ENCODE peak calls at places on chromosomes 2 and 18, in seven cellular contexts. N, O, L, F, J, C and I are unnamed samples.
A peak's percentile ranks its signal among the peaks of the same experiment; 100 is the strongest.

GRCh38 chr2:149650006-149650405 is 62.4 kb upstream of the MMADHC start:
- DNase-seq in L (no peak), C (no peak), O (no peak), J (no peak), F (no peak), N (peak; percentile 77), I (no peak)

GRCh38 chr2:217606296-217606695 is 396.5 kb downstream of the TNS1 start:
- DNase-seq in J (no peak), C (no peak), N (no peak), L (no peak), O (no peak), F (no peak), I (no peak)

GRCh38 chr2:6877402-6878305 is at the start of gene RSAD2:
- DNase-seq in O (peak; percentile 28), C (no peak), F (no peak), N (peak; percentile 11), L (peak; percentile 58), J (peak; percentile 33), I (no peak)

GRCh38 chr2:163659224-163659623 is 76.6 kb downstream of the FIGN start:
- DNase-seq in J (no peak), L (no peak), F (no peak), C (no peak), N (peak; percentile 29), O (no peak), I (no peak)

GRCh38 chr2:191952515-191953270 is 105.8 kb upstream of the CAVIN2 start:
- DNase-seq in C (no peak), O (no peak), F (no peak), N (no peak), L (no peak), J (no peak), I (no peak)

GRCh38 chr2:95707837-95708236 is 116.0 kb downstream of the TRIM43 start:
- DNase-seq in J (no peak), F (no peak), O (no peak), N (no peak), C (no peak), L (no peak), I (no peak)

GRCh38 chr2:221571391-221572179 is 519 bp downstream of the EPHA4 start:
- DNase-seq in F (no peak), L (no peak), C (no peak), O (peak; percentile 15), J (peak; percentile 59), N (peak; percentile 38), I (peak; percentile 32)

GRCh38 chr18:8635087-8635486 is 25.9 kb downstream of the RAB12 start:
- DNase-seq in J (no peak), L (no peak), C (no peak), O (no peak), F (no peak), N (peak; percentile 77), I (no peak)

GRCh38 chr2:205947621-205948495 is 138.1 kb downstream of the INO80D start:
- DNase-seq in N (peak; percentile 87), F (peak; percentile 18), O (peak; percentile 42), L (peak; percentile 40), J (peak; percentile 75), C (peak; percentile 24), I (peak; percentile 31)

GRCh38 chr2:174779361-174779928 is 15.2 kb upstream of the CHRNA1 start:
- DNase-seq in F (no peak), J (no peak), N (no peak), L (no peak), O (no peak), C (no peak), I (no peak)

GRCh38 chr2:181165199-181165868 is 184.9 kb downstream of the UBE2E3 start:
- DNase-seq in N (no peak), C (no peak), O (no peak), L (no peak), J (no peak), F (no peak), I (no peak)

GRCh38 chr2:54936766-54937165 is 113.5 kb downstream of the RTN4 start:
- DNase-seq in F (no peak), C (no peak), J (no peak), N (no peak), L (no peak), O (no peak), I (no peak)

GRCh38 chr2:151280276-151280675 is 9.2 kb downstream of the NMI start:
- DNase-seq in C (no peak), L (no peak), O (no peak), J (no peak), F (no peak), N (peak; percentile 81), I (no peak)

GRCh38 chr2:13650586-13651180 is 933.9 kb downstream of the TRIB2 start:
- DNase-seq in L (no peak), O (no peak), C (no peak), J (no peak), N (no peak), F (no peak), I (no peak)

GRCh38 chr2:133171396-133172004 is 396.8 kb downstream of the NCKAP5 start:
- DNase-seq in C (no peak), L (peak; percentile 86), F (no peak), N (peak; percentile 81), O (peak; percentile 12), J (peak; percentile 23), I (no peak)

GRCh38 chr18:58882681-58883080 is 18.0 kb downstream of the ZNF532 start:
- DNase-seq in F (no peak), O (no peak), C (no peak), L (no peak), J (no peak), N (peak; percentile 31), I (no peak)

GRCh38 chr2:192978317-192978874 is 783.7 kb upstream of the TMEFF2 start:
- DNase-seq in F (no peak), J (no peak), O (no peak), C (no peak), N (no peak), L (no peak), I (no peak)

GRCh38 chr2:236045264-236046235 is 122.6 kb downstream of the GBX2 start:
- DNase-seq in C (no peak), N (no peak), J (no peak), F (no peak), L (no peak), O (no peak), I (no peak)

GRCh38 chr2:20611077-20611843 is 39.6 kb downstream of the HS1BP3 start:
- DNase-seq in O (no peak), J (peak; percentile 42), F (no peak), N (peak; percentile 99), L (no peak), C (no peak), I (no peak)

GRCh38 chr2:51079945-51080344 is 48.0 kb upstream of the NRXN1 start:
- DNase-seq in F (no peak), L (no peak), O (no peak), N (no peak), J (no peak), C (no peak), I (no peak)

GRCh38 chr2:167331636-167332232 is 443.5 kb downstream of the XIRP2 start:
- DNase-seq in J (peak; percentile 27), C (no peak), O (no peak), N (no peak), L (no peak), F (no peak), I (no peak)

GRCh38 chr2:201185863-201186262 is 2.9 kb downstream of the CASP10 start:
- DNase-seq in J (no peak), C (no peak), N (no peak), F (no peak), L (no peak), O (no peak), I (no peak)

GRCh38 chr18:26575865-26576217 is 27.5 kb upstream of the KCTD1 start:
- DNase-seq in C (no peak), J (no peak), N (no peak), O (no peak), L (no peak), F (no peak), I (no peak)

GRCh38 chr2:199495147-199495546 is 37.4 kb upstream of the SATB2 start:
- DNase-seq in F (no peak), O (no peak), N (no peak), J (no peak), L (no peak), C (no peak), I (no peak)

GRCh38 chr2:54514819-54515569 is 58.9 kb downstream of the SPTBN1 start:
- DNase-seq in N (no peak), O (no peak), C (no peak), J (no peak), L (no peak), F (no peak), I (no peak)

GRCh38 chr18:79804130-79804772 is 6.5 kb downstream of the KCNG2 start:
- DNase-seq in F (no peak), J (no peak), C (no peak), O (no peak), N (no peak), L (no peak), I (no peak)

GRCh38 chr2:28661589-28662001 is 90.0 kb upstream of the PPP1CB start:
- DNase-seq in N (peak; percentile 98), F (no peak), O (peak; percentile 73), L (peak; percentile 14), C (no peak), J (peak; percentile 85), I (no peak)

GRCh38 chr18:63878982-63879381 is 8.5 kb upstream of the SERPINB2 start:
- DNase-seq in N (no peak), J (no peak), C (no peak), O (no peak), L (no peak), F (no peak), I (no peak)

GRCh38 chr2:159612255-159612901 is 4.0 kb downstream of the BAZ2B start:
- DNase-seq in C (no peak), J (no peak), L (peak; percentile 73), F (no peak), O (no peak), N (peak; percentile 56), I (no peak)

GRCh38 chr18:71443726-71444480 is 1100.2 kb downstream of the CBLN2 start:
- DNase-seq in L (no peak), N (peak; percentile 93), C (no peak), J (no peak), F (no peak), O (no peak), I (no peak)

GRCh38 chr2:241208058-241208457 is 19.6 kb downstream of the ANO7 start:
- DNase-seq in L (peak; percentile 47), F (no peak), J (no peak), N (no peak), O (no peak), C (peak; percentile 43), I (no peak)

GRCh38 chr2:218780851-218781690 is 876 bp upstream of the CYP27A1 start:
- DNase-seq in C (no peak), N (no peak), L (peak; percentile 48), J (no peak), O (peak; percentile 71), F (no peak), I (no peak)

GRCh38 chr2:128638741-128639477 is 320.2 kb upstream of the HS6ST1 start:
- DNase-seq in F (no peak), N (no peak), J (peak; percentile 4), C (peak; percentile 53), O (no peak), L (peak; percentile 61), I (peak; percentile 15)

GRCh38 chr2:70561893-70562292 is 8.3 kb upstream of the TGFA start:
- DNase-seq in N (no peak), F (no peak), J (no peak), L (no peak), C (no peak), O (no peak), I (no peak)